ENCODE peak calls at places on chromosome 5, in ten cellular contexts. C, Q, V, L, R, Y, W, I, X and S are unnamed samples.

GRCh38 chr5:136123236-136123768 is 9.3 kb upstream of the SMAD5 start:
- DNase-seq in C (peak; percentile 78), Q (peak; percentile 36), V (peak; percentile 41), L (no peak), R (no peak), Y (no peak), W (no peak), I (no peak), X (no peak), S (no peak)

GRCh38 chr5:164184158-164184557 is 678.7 kb downstream of the MAT2B start:
- DNase-seq in C (no peak), Q (no peak), V (no peak), L (no peak), R (no peak), Y (no peak), W (no peak), I (no peak), X (no peak), S (no peak)

GRCh38 chr5:148956632-148957385 is 106.1 kb downstream of the SH3TC2 start:
- DNase-seq in C (no peak), Q (no peak), V (no peak), L (no peak), R (no peak), Y (no peak), W (no peak), I (no peak), X (no peak), S (no peak)

GRCh38 chr5:72673623-72674022 is 142.8 kb upstream of the TNPO1 start:
- DNase-seq in C (no peak), Q (no peak), V (no peak), L (no peak), R (no peak), Y (no peak), W (no peak), I (no peak), X (no peak), S (no peak)

GRCh38 chr5:107665036-107665435 is 5.7 kb downstream of the EFNA5 start:
- DNase-seq in C (no peak), Q (no peak), V (no peak), L (no peak), R (no peak), Y (no peak), W (no peak), I (no peak), X (no peak), S (no peak)

GRCh38 chr5:5699062-5699461 is 276.6 kb downstream of the ICE1 start:
- DNase-seq in C (no peak), Q (no peak), V (no peak), L (no peak), R (no peak), Y (no peak), W (no peak), I (no peak), X (no peak), S (no peak)

GRCh38 chr5:123095694-123096120 is 6.7 kb downstream of the PRDM6 start:
- DNase-seq in C (no peak), Q (no peak), V (no peak), L (no peak), R (no peak), Y (no peak), W (no peak), I (no peak), X (no peak), S (no peak)

GRCh38 chr5:15717002-15717401 is 217.0 kb downstream of the FBXL7 start:
- DNase-seq in C (no peak), Q (peak; percentile 17), V (peak; percentile 44), L (peak; percentile 41), R (no peak), Y (no peak), W (no peak), I (no peak), X (no peak), S (no peak)

GRCh38 chr5:173919443-173919842 is 31.3 kb downstream of the CPEB4 start:
- DNase-seq in C (no peak), Q (peak; percentile 49), V (no peak), L (peak; percentile 92), R (no peak), Y (no peak), W (no peak), I (no peak), X (no peak), S (no peak)

GRCh38 chr5:179828756-179829421 is 8.2 kb downstream of the SQSTM1 start:
- DNase-seq in C (no peak), Q (no peak), V (no peak), L (no peak), R (no peak), Y (no peak), W (no peak), I (no peak), X (no peak), S (no peak)

GRCh38 chr5:1729641-1730486 is 69.8 kb downstream of the MRPL36 start:
- DNase-seq in C (no peak), Q (no peak), V (no peak), L (no peak), R (no peak), Y (no peak), W (no peak), I (no peak), X (no peak), S (no peak)

GRCh38 chr5:117701067-117701466 is 1126.4 kb upstream of the SEMA6A start:
- DNase-seq in C (no peak), Q (no peak), V (no peak), L (no peak), R (no peak), Y (no peak), W (no peak), I (no peak), X (no peak), S (no peak)

DNA sequence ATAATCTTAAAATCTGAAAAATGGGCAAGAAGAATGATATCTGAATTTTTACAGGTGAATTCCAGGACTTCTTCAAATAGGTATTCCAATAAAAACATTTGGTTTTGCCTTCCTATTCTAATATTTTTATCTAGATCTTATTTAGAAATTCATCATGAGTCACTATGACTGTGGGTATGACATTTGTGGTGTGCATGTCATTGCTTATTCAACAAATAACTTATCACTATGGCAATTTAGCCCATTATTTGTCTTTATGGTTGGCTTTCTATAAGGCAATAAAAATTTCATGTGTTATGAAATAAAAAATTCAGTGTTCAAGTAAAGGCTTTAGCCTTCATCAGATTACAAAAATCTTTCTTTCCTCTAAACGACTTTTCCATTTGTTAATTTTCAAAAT is 1139.6 kb upstream of the NUDT12 start:
- DNase-seq in C (no peak), Q (no peak), V (no peak), L (no peak), R (no peak), Y (no peak), W (no peak), I (no peak), X (no peak), S (no peak)
- H3K4me3 ChIP-seq in C (no peak overlapping the region), Q (no peak overlapping the region), V (no peak overlapping the region), L (no peak overlapping the region), R (no peak overlapping the region), Y (no peak overlapping the region), W (no peak overlapping the region), I (no peak overlapping the region), X (no peak overlapping the region), S (no peak overlapping the region)

GRCh38 chr5:131382407-131383395 is 118.8 kb downstream of the CDC42SE2 start:
- DNase-seq in C (peak; percentile 57), Q (peak; percentile 51), V (peak; percentile 62), L (peak; percentile 47), R (no peak), Y (no peak), W (peak; percentile 39), I (peak; percentile 91), X (peak; percentile 29), S (peak; percentile 87)

GRCh38 chr5:131379071-131379538 is 115.3 kb downstream of the CDC42SE2 start:
- DNase-seq in C (no peak), Q (no peak), V (no peak), L (no peak), R (no peak), Y (no peak), W (no peak), I (peak; percentile 73), X (no peak), S (no peak)

GRCh38 chr5:131379723-131380122 is 115.9 kb downstream of the CDC42SE2 start:
- DNase-seq in C (no peak), Q (no peak), V (no peak), L (peak; percentile 95), R (no peak), Y (peak; percentile 18), W (no peak), I (peak; percentile 86), X (peak; percentile 37), S (no peak)

GRCh38 chr5:131381792-131382191 is 117.9 kb downstream of the CDC42SE2 start:
- DNase-seq in C (no peak), Q (no peak), V (no peak), L (no peak), R (no peak), Y (no peak), W (no peak), I (peak; percentile 91), X (no peak), S (no peak)

DNA sequence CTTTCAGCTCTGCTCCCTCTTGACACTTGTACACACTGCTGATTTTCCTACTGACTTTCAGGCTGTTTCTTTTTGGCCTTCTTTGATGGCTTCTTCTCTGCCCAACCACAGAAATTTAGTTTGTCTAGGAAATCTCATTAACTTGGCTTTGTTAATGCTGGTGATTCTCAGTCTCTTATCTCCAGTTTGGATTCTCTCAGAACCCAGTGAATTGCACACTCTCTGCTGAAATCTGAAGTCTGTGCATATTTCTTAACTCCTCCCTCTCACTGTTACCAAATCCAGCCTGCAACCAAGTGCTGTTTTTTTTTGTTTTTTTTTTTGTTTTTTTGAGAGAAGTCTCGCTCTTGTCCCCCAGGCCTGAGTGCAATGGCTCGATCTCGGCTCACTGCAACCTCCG is 117.2 kb downstream of the CDC42SE2 start:
- DNase-seq in C (no peak), Q (no peak), V (no peak), L (no peak), R (no peak), Y (no peak), W (no peak), I (peak; percentile 27), X (no peak), S (no peak)
- H3K4me3 ChIP-seq in C (no peak overlapping the region), Q (no peak overlapping the region), V (no peak overlapping the region), L (no peak overlapping the region), R (no peak overlapping the region), Y (no peak overlapping the region), W (no peak overlapping the region), I (peak overlapping the region; percentile 10), X (peak overlapping the region; percentile 15), S (no peak overlapping the region)

GRCh38 chr5:79811081-79811480 is 121.4 kb downstream of the CMYA5 start:
- DNase-seq in C (no peak), Q (no peak), V (no peak), L (no peak), R (no peak), Y (no peak), W (no peak), I (no peak), X (no peak), S (no peak)
- H3K4me3 ChIP-seq in C (no peak overlapping the region), Q (no peak overlapping the region), V (no peak overlapping the region), L (no peak overlapping the region), R (no peak overlapping the region), Y (no peak overlapping the region), W (no peak overlapping the region), I (no peak overlapping the region), X (no peak overlapping the region), S (no peak overlapping the region)

DNA sequence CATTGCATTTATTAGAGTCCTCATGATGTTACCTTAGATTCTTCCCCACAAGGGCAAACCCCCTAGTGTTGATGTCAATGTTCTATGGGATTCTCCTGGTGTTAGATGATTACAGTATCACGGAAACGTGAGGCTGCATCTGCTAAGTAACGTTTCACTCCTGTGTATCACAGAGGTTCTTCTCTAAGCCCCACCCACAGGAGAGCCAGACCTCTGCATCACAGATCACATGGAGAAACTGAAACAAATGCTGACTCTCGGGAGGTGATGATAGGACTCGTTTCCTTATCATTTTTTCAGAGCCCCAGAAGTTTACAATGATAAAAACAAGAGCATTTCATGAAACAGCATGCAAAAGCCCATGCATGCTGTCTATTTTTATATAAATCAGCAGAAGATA is 114.6 kb downstream of the TENT4A start:
- DNase-seq in C (no peak), Q (no peak), V (no peak), L (no peak), R (no peak), Y (no peak), W (no peak), I (peak; percentile 73), X (no peak), S (no peak)
- H3K4me3 ChIP-seq in C (no peak overlapping the region), Q (no peak overlapping the region), V (no peak overlapping the region), L (no peak overlapping the region), R (no peak overlapping the region), Y (peak overlapping the region; percentile 6), W (no peak overlapping the region), I (peak overlapping the region; percentile 23), X (peak overlapping the region; percentile 20), S (no peak overlapping the region)